ENCODE peak calls at places on chromosomes 13 and 19, in six cellular contexts. Z, L, A, X, C and W are unnamed samples.

GRCh38 chr13:77516342-77516789 is 19.1 kb upstream of the SCEL start:
- DNase-seq in Z (peak), L (no peak), A (no peak), X (no peak), C (no peak), W (no peak)

GRCh38 chr13:44537238-44537637 is 38.9 kb downstream of the TSC22D1 start:
- DNase-seq in Z (no peak), L (no peak), A (no peak), X (no peak), C (no peak), W (no peak)

GRCh38 chr13:86403213-86403612 is 604.0 kb upstream of the SLITRK6 start:
- DNase-seq in Z (no peak), L (no peak), A (no peak), X (no peak), C (no peak), W (no peak)

GRCh38 chr19:38273499-38273898 is 9.1 kb downstream of the SPINT2 start:
- DNase-seq in Z (no peak), L (no peak), A (no peak), X (no peak), C (no peak), W (no peak)

GRCh38 chr13:49569993-49570689 is 15.2 kb downstream of the RCBTB1 start:
- DNase-seq in Z (no peak), L (no peak), A (no peak), X (no peak), C (no peak), W (no peak)

GRCh38 chr19:5247957-5248705 is 92.5 kb downstream of the PTPRS start:
- DNase-seq in Z (no peak), L (no peak), A (no peak), X (no peak), C (no peak), W (no peak)

GRCh38 chr13:70380809-70381208 is 272.6 kb upstream of the KLHL1 start:
- DNase-seq in Z (no peak), L (no peak), A (no peak), X (no peak), C (no peak), W (no peak)

GRCh38 chr13:99311748-99312492 is 4.7 kb upstream of the GPR183 start:
- DNase-seq in Z (peak), L (no peak), A (no peak), X (no peak), C (no peak), W (no peak)

GRCh38 chr19:30252214-30252613 is 120.0 kb upstream of the ZNF536 start:
- DNase-seq in Z (no peak), L (no peak), A (no peak), X (no peak), C (no peak), W (no peak)

GRCh38 chr13:102944821-102945220 is 99.0 kb downstream of the ERCC5 start:
- DNase-seq in Z (no peak), L (no peak), A (no peak), X (no peak), C (no peak), W (no peak)

GRCh38 chr13:102945324-102945815 is 99.5 kb downstream of the ERCC5 start:
- DNase-seq in Z (no peak), L (no peak), A (no peak), X (no peak), C (no peak), W (no peak)

GRCh38 chr13:102935896-102936321 is 90.1 kb downstream of the ERCC5 start:
- DNase-seq in Z (no peak), L (no peak), A (no peak), X (no peak), C (no peak), W (no peak)

GRCh38 chr13:102940770-102941169 is 94.9 kb downstream of the ERCC5 start:
- DNase-seq in Z (no peak), L (no peak), A (no peak), X (no peak), C (no peak), W (no peak)

GRCh38 chr13:102940143-102940542 is 94.3 kb downstream of the ERCC5 start:
- DNase-seq in Z (no peak), L (peak), A (no peak), X (no peak), C (no peak), W (no peak)
- TF ChIP-seq CTCF in Z (no peak), L (no peak), A (peak), X (no peak), C (no peak), W (no peak)

GRCh38 chr13:82341116-82341515 is 1541.2 kb downstream of the SLITRK1 start:
- DNase-seq in Z (no peak), L (no peak), A (no peak), X (no peak), C (no peak), W (no peak)
- TF ChIP-seq CTCF in Z (no peak), L (no peak), A (no peak), X (no peak), C (no peak), W (no peak)

DNA sequence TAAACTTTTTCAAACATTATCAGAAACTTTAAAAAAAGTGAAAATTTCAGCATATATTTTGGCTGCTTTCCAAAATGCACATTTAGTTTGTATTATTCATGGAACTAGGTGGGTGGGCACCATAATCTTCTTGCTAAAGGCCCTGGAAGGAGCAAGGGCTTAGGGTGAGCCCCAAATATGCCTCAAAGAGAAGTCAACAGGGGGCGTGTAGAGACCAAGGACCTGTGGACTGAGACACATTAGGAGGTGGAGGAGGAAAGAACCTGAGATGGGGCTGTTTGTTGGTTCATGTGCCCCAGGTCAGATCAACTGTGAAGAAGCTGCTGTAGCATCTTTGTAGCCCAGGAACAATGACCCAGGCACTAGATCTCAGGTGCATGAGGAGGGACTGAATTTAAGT is 79.6 kb upstream of the OLFM4 start:
- DNase-seq in Z (no peak), L (no peak), A (no peak), X (no peak), C (no peak), W (no peak)
- TF ChIP-seq CTCF in Z (no peak), L (no peak), A (no peak), X (no peak), C (no peak), W (no peak)

GRCh38 chr19:7980168-7980567 is 25.3 kb downstream of the ELAVL1 start:
- DNase-seq in Z (no peak), L (no peak), A (no peak), X (no peak), C (no peak), W (no peak)

GRCh38 chr19:7977723-7978040 is 27.8 kb downstream of the ELAVL1 start:
- DNase-seq in Z (no peak), L (no peak), A (no peak), X (no peak), C (no peak), W (no peak)

GRCh38 chr19:7979559-7979958 is 25.9 kb downstream of the ELAVL1 start:
- DNase-seq in Z (no peak), L (no peak), A (no peak), X (no peak), C (no peak), W (no peak)

GRCh38 chr19:7978196-7978825 is 27.1 kb downstream of the ELAVL1 start:
- DNase-seq in Z (no peak), L (no peak), A (no peak), X (no peak), C (no peak), W (no peak)

GRCh38 chr19:7979011-7979410 is 26.4 kb downstream of the ELAVL1 start:
- DNase-seq in Z (no peak), L (no peak), A (no peak), X (no peak), C (no peak), W (no peak)
- TF ChIP-seq CTCF in Z (no peak), L (no peak), A (no peak), X (no peak), C (no peak), W (no peak)

GRCh38 chr19:42176990-42177685 is 40.3 kb downstream of the DEDD2 start:
- DNase-seq in Z (peak), L (peak), A (no peak), X (peak), C (no peak), W (peak)
- TF ChIP-seq CTCF in Z (peak), L (no peak), A (no peak), X (peak), C (peak), W (no peak)

GRCh38 chr13:105410602-105411001 is 1124.9 kb downstream of the EFNB2 start:
- DNase-seq in Z (peak), L (peak), A (peak), X (peak), C (no peak), W (no peak)
- TF ChIP-seq CTCF in Z (peak), L (peak), A (peak), X (peak), C (peak), W (peak)

DNA sequence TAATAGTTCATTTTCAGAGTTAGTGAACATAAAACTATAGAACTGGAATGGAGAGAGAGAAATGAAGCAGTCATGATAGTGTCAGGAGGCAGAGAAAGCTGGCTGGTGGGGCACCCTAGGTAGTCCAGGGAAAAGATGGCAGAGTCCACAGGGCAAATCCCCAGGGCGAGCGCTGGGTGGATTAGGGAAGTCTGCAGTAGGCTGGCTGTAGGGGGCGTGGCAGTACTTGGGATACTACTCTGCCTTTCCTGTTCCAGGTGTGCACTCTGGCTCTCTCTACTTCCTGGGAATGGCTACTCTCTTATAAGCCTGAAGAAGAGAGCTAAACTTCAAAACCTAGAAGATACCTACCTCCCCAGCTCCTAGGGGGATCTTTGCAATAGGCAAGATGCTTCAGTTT is 232.9 kb upstream of the SLC10A2 start:
- DNase-seq in Z (no peak), L (peak), A (no peak), X (no peak), C (no peak), W (no peak)
- TF ChIP-seq CTCF in Z (no peak), L (peak), A (no peak), X (no peak), C (no peak), W (no peak)

DNA sequence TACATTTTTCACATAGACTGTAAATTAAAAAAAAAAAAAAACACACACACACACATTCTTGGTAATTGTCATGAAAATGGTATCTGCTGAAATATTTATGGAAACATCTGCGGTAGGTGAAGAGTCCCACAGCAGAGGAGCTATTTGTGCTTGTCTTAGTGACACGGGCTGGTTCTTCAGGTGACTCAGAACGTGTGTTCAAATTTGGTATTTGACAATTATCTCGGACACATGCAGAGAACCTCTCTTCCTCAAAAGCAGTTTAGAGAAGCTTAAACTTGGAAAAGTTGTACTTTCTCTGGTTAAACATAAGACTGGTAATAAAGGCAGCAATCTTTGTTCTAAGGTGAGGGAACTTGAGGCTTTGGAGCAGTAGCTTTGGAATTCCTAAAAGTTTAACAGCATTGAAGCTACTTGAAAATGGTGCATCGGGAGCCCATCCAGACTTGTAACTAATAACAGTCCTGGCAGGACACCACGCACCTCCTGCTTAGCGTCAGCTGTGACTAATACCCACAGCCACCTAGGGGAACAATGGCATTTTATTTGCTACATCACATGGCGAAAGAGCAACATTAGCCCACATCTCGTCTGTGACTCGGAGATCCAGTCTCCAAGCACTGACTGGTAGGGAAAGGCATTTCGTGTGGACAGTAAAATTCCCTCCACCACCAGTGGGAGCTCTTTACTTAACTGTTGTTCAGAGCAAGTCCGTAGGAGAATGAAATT is 1505.1 kb upstream of the SLC10A2 start:
- DNase-seq in Z (peak), L (peak), A (no peak), X (peak), C (peak), W (peak)
- TF ChIP-seq CTCF in Z (peak), L (no peak), A (peak), X (peak), C (peak), W (peak)